ENCODE peak calls at places on chromosomes 13 and 19, in nine cellular contexts. R, O, Y, E, Z, I, U, T and J are unnamed samples.

GRCh38 chr13:32902898-32903297 is 113.3 kb upstream of the KL start:
- DNase-seq in O (no peak), Y (peak), I (no peak), Z (no peak), R (no peak), U (peak), E (no peak), T (no peak), J (no peak)

GRCh38 chr13:43776680-43777079 is 10.1 kb downstream of the ENOX1 start:
- DNase-seq in I (no peak), R (no peak), T (no peak), Y (peak), U (no peak), E (no peak), O (no peak), Z (no peak), J (no peak)

GRCh38 chr19:39074942-39075341 is 9.2 kb upstream of the ACP7 start:
- DNase-seq in Z (no peak), U (no peak), T (no peak), O (no peak), Y (no peak), I (no peak), R (no peak), E (no peak), J (no peak)

GRCh38 chr19:2381151-2381822 is 21.2 kb downstream of the TMPRSS9 start:
- DNase-seq in E (no peak), R (peak), U (no peak), I (no peak), Y (no peak), T (no peak), Z (no peak), O (no peak), J (no peak)

GRCh38 chr13:80783926-80784325 is 443.0 kb upstream of the SPRY2 start:
- DNase-seq in I (no peak), E (no peak), Z (no peak), Y (peak), U (no peak), O (no peak), R (peak), T (no peak), J (no peak)

GRCh38 chr13:95950103-95950502 is 103.1 kb downstream of the UGGT2 start:
- DNase-seq in I (no peak), T (no peak), U (no peak), E (no peak), R (no peak), O (no peak), Z (no peak), Y (peak), J (no peak)

GRCh38 chr19:41977916-41978315 is 16.1 kb downstream of the ATP1A3 start:
- DNase-seq in E (no peak), T (no peak), Y (no peak), U (no peak), Z (no peak), R (no peak), O (no peak), I (no peak), J (no peak)

GRCh38 chr19:9751449-9751848 is 17.1 kb downstream of the ZNF846 start:
- DNase-seq in T (no peak), R (no peak), O (no peak), U (no peak), Z (no peak), E (no peak), I (no peak), Y (peak), J (no peak)

GRCh38 chr13:94412870-94413269 is 66.6 kb downstream of the DCT start:
- DNase-seq in Y (no peak), O (no peak), E (no peak), Z (no peak), T (no peak), U (no peak), I (no peak), R (no peak), J (no peak)

GRCh38 chr13:74573654-74574053 is 439.4 kb upstream of the KLF12 start:
- DNase-seq in U (no peak), T (no peak), O (no peak), Y (peak), I (no peak), R (no peak), E (peak), Z (peak), J (no peak)

GRCh38 chr19:11986754-11987153 is 21.9 kb downstream of the ZNF763 start:
- DNase-seq in Y (peak), T (no peak), Z (no peak), R (no peak), U (no peak), O (no peak), I (no peak), E (no peak), J (no peak)

GRCh38 chr13:48116808-48117207 is 21.9 kb upstream of the MED4 start:
- DNase-seq in R (no peak), O (no peak), U (no peak), Z (no peak), Y (no peak), T (no peak), E (no peak), I (no peak), J (no peak)

GRCh38 chr19:40604647-40605200 is 3.6 kb downstream of the LTBP4 start:
- DNase-seq in Z (no peak), Y (no peak), E (no peak), I (no peak), O (no peak), U (no peak), T (peak), R (no peak), J (no peak)